ENCODE peak calls at places on chromosomes 3 and 15, in eight cellular contexts. J is spleen; U is prostate gland; M is CD8-positive, alpha-beta memory T cell; A is IMR-90; N is transverse colon; Y is psoas muscle; I is AG09309. K is an unnamed sample.

GRCh38 chr3:110343945-110344344 is 727.7 kb upstream of the NECTIN3 start:
- DNase-seq in I (no peak), M (no peak), J (no peak), Y (no peak), U (no peak), A (peak; percentile 33), N (no peak), K (no peak)

GRCh38 chr3:53377794-53378193 is 30.5 kb upstream of the DCP1A start:
- DNase-seq in I (no peak), U (no peak), Y (no peak), J (no peak), N (no peak), A (no peak), M (no peak), K (no peak)

GRCh38 chr3:36709281-36709680 is 55.1 kb downstream of the DCLK3 start:
- DNase-seq in A (no peak), N (no peak), U (no peak), M (no peak), I (no peak), Y (no peak), J (no peak), K (no peak)

GRCh38 chr15:80710635-80711553 is 15.8 kb downstream of the ABHD17C start:
- DNase-seq in N (no peak), U (no peak), I (no peak), A (peak; percentile 63), M (no peak), Y (no peak), J (no peak), K (no peak)

GRCh38 chr3:24830230-24831152 is 335.8 kb upstream of the THRB start:
- DNase-seq in I (no peak), A (no peak), J (no peak), M (no peak), N (peak; percentile 8), Y (peak; percentile 45), U (no peak), K (no peak)

GRCh38 chr15:40325188-40325587 is 1.7 kb downstream of the INAFM2 start:
- DNase-seq in I (no peak), J (no peak), Y (no peak), M (no peak), A (peak; percentile 37), N (no peak), U (no peak), K (no peak)

GRCh38 chr3:190003730-190004129 is 117.0 kb downstream of the P3H2 start:
- DNase-seq in N (no peak), A (peak; percentile 75), J (no peak), I (peak; percentile 18), Y (no peak), M (no peak), U (no peak), K (peak; percentile 18)

GRCh38 chr15:69789648-69790393 is 307.9 kb downstream of the TLE3 start:
- DNase-seq in M (no peak), Y (no peak), N (no peak), I (no peak), U (no peak), J (peak; percentile 50), A (no peak), K (no peak)

GRCh38 chr3:31714512-31714894 is 181.8 kb downstream of the STT3B start:
- DNase-seq in I (no peak), Y (no peak), M (no peak), A (no peak), J (no peak), N (no peak), U (no peak), K (no peak)

GRCh38 chr15:41125950-41126642 is 10.0 kb upstream of the INO80 start:
- DNase-seq in U (no peak), J (no peak), M (no peak), I (no peak), Y (no peak), A (no peak), N (peak; percentile 22), K (no peak)

GRCh38 chr3:13700362-13700761 is 151.4 kb downstream of the FBLN2 start:
- DNase-seq in U (no peak), N (no peak), M (no peak), I (no peak), J (peak; percentile 71), Y (no peak), A (no peak), K (no peak)

GRCh38 chr15:99978426-99978825 is 245.2 kb upstream of the LYSMD4 start:
- DNase-seq in I (no peak), M (no peak), A (no peak), Y (peak; percentile 12), N (no peak), J (peak; percentile 35), U (no peak), K (no peak)

GRCh38 chr15:71916834-71917233 is 106.5 kb downstream of the NR2E3 start:
- DNase-seq in Y (no peak), J (no peak), M (no peak), N (no peak), I (no peak), U (no peak), A (no peak), K (no peak)

GRCh38 chr15:56749982-56750381 is 16.7 kb upstream of the ZNF280D start:
- DNase-seq in U (no peak), I (peak; percentile 72), J (no peak), A (peak; percentile 43), N (no peak), Y (no peak), M (no peak), K (no peak)

GRCh38 chr3:49222002-49222401 is 50.6 kb downstream of the KLHDC8B start:
- DNase-seq in A (no peak), N (no peak), J (no peak), M (no peak), I (no peak), Y (no peak), U (no peak), K (no peak)

GRCh38 chr3:180325958-180326357 is 276.0 kb upstream of the TTC14 start:
- DNase-seq in I (no peak), A (no peak), Y (no peak), M (no peak), J (no peak), U (no peak), N (no peak), K (no peak)

GRCh38 chr3:117589454-117589853 is 879.9 kb downstream of the TUSC7 start:
- DNase-seq in Y (no peak), U (no peak), I (no peak), M (no peak), J (no peak), N (no peak), A (no peak), K (no peak)

DNA sequence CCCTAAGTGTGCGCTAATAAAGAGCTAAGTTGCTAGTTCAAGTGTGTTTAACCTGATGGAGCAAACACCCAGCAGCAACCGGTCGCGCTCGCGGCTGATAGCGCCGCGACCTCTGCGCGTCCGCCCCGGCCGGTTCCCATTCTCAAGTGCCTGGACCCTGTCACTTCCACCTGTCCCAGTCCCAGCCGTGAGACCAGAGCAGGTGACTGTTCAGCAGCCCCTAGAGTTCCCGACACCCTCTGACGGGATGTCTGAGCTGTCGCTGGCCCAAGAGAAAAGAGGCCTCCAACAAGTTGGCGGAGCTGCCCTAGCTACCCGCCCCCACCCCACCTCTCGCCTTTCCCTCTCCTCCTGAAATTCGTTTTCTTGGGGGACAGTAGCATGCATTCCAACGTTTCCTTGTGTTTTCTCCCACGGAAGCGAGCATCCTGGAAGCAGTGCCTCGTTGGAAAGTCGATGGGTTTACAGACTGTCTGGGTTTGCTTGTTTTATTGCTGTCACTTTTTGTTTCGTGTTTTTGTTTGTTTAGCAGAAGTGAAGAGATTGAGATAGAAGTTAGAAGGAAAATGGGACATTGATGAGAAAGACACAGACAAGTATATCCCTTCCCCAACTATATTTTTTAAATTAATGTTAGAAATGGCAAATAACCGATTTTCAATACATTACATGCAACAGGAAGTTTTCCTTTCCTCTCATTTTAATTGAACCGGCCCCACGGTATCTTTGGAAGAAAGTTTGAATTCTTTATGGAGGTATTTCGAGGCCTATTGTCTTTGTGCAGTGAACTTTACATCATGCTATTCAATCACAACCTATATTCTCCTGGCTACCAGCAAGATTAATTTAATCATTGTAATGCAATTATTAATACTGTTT is 3.2 kb upstream of the MECOM start:
- DNase-seq in Y (no peak), U (no peak), J (no peak), A (no peak), N (no peak), M (no peak), I (no peak), K (peak; percentile 92)
- H3K4me3 ChIP-seq in Y (no peak overlapping the region), U (no peak overlapping the region), J (no peak overlapping the region), A (no peak overlapping the region), N (no peak overlapping the region), M (no peak overlapping the region), I (no peak overlapping the region), K (no peak overlapping the region)

DNA sequence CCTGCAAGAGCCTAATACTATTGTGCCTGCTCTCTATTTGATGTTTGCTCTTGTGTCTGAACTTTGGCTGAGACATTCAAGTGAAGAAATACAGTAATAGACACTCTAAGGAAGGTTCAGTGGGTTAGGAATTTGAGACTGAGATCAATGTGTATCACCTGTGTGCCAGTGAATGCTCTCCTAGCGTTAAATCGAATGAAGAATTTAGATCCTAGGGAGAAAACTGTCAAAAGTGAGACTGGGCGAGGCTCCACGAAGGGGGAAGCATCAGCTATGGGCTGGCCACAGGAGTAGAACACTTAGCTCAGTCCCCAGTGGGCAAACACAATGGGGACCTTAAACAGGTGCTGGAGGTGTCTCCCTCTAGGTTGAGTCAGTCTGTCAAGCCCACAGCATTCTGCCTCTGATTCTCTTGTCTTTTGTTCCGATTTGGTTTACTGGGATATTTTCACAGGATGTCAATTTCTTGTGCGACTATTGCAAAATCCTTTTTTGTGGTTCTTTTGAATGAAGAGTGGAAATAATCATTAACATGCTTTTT is 1.3 kb downstream of the ROBO2 start:
- DNase-seq in M (no peak), I (no peak), A (no peak), Y (peak; percentile 13), J (no peak), U (no peak), N (no peak), K (no peak)
- H3K4me3 ChIP-seq in M (no peak overlapping the region), I (peak overlapping the region; percentile 76), A (no peak overlapping the region), Y (no peak overlapping the region), J (no peak overlapping the region), U (no peak overlapping the region), N (no peak overlapping the region), K (no peak overlapping the region)

DNA sequence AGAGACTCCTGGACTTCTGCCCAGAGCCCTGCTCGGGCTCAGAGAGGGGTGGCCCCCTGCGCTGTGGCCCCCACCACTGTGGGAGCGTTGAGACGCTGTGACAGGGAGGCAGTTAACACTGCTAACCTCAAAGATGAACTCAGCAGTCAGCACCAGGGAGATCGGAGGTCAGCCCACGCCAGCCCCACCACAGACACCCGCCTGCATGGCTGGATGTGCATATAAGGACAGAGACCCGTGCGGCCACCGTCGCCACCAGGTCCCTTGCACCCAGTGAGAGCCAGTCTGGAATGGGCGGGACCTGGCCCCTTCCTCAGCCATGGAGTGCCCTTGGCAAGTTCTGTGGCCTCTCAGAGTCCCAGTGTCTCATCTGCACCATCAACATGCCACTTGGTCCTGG is 48.5 kb upstream of the FURIN start:
- DNase-seq in U (no peak), M (no peak), N (no peak), Y (no peak), A (no peak), J (no peak), I (no peak), K (no peak)
- H3K4me3 ChIP-seq in U (no peak overlapping the region), M (no peak overlapping the region), N (no peak overlapping the region), Y (no peak overlapping the region), A (no peak overlapping the region), J (no peak overlapping the region), I (no peak overlapping the region), K (no peak overlapping the region)

DNA sequence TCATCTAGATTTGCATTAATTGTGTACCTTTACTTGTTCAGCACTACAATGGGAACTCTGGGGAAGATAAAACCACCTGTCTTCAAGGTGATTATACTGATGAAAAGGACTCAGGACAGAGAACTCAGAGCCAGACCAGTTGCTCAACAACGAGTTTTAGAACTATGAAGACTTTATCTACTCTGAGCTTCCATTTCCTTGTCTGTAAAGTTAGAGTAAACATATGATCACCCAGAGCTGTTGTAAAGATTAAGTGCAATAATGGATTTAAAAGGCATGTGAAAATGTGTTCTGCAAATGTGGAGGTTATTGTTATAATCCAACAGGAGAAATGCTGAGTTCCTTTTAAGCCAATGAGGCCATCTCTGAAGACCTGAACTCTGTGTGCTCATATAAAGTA is 139.7 kb upstream of the CMC1 start:
- DNase-seq in N (no peak), J (no peak), U (no peak), Y (no peak), I (no peak), A (no peak), M (no peak), K (no peak)
- H3K4me3 ChIP-seq in N (no peak overlapping the region), J (no peak overlapping the region), U (no peak overlapping the region), Y (no peak overlapping the region), I (no peak overlapping the region), A (no peak overlapping the region), M (no peak overlapping the region), K (no peak overlapping the region)